ENCODE peak calls at places on chromosomes 5 and 9, in five cellular contexts. F is HCT116, M is GM12878, J is HepG2, H is K562. T is an unnamed sample. For H3K79me2, the result is how much of the 10 kb centered on the place peaks cover.

GRCh38 chr5:159764283-159764927 is 151.9 kb upstream of the ADRA1B start:
- DNase-seq in F (no peak), M (no peak), J (no peak), H (no peak), T (no peak)

GRCh38 chr5:80105698-80106439 is 70.7 kb downstream of the THBS4 start:
- DNase-seq in F (no peak), M (no peak), J (peak), H (no peak), T (no peak)

GRCh38 chr9:37486616-37487544 is 1.1 kb downstream of the POLR1E start:
- DNase-seq in F (no peak), M (no peak), J (no peak), H (peak), T (peak)

GRCh38 chr9:37471942-37472679 is 6.9 kb upstream of the ZBTB5 start:
- DNase-seq in F (peak), M (no peak), J (peak), H (no peak), T (no peak)

GRCh38 chr9:130214921-130215320 is 42.7 kb downstream of the NCS1 start:
- DNase-seq in F (no peak), M (no peak), J (no peak), H (no peak), T (no peak)

GRCh38 chr5:133934822-133935793 is 33.3 kb downstream of the C5orf15 start:
- DNase-seq in F (no peak), M (no peak), J (no peak), H (no peak), T (no peak)

GRCh38 chr5:93186031-93186682 is 394.9 kb downstream of the NR2F1-AS1 start:
- DNase-seq in F (peak), M (no peak), J (no peak), H (no peak), T (no peak)

GRCh38 chr5:161630948-161631347 is 54.6 kb upstream of the GABRA6 start:
- DNase-seq in F (no peak), M (no peak), J (no peak), H (no peak), T (no peak)

GRCh38 chr9:135523521-135524129 is 2.4 kb downstream of the LCN1 start:
- DNase-seq in F (no peak), M (no peak), J (no peak), H (peak), T (no peak)

GRCh38 chr9:2966846-2967372 is 123.0 kb upstream of the PUM3 start:
- DNase-seq in F (no peak), M (no peak), J (no peak), H (no peak), T (no peak)

GRCh38 chr9:37290881-37291485 is 131.5 kb upstream of the GRHPR start:
- DNase-seq in F (peak), M (no peak), J (no peak), H (no peak), T (no peak)

GRCh38 chr5:34802834-34803563 is 36.0 kb upstream of the TTC23L start:
- DNase-seq in F (no peak), M (no peak), J (no peak), H (no peak), T (no peak)

GRCh38 chr9:35835216-35835604 is 6.2 kb downstream of the TMEM8B start:
- DNase-seq in F (no peak), M (no peak), J (no peak), H (peak), T (no peak)

GRCh38 chr5:136677219-136677618 is 311.9 kb upstream of the TRPC7 start:
- DNase-seq in F (no peak), M (no peak), J (no peak), H (no peak), T (no peak)

GRCh38 chr9:105608685-105609598 is 51.0 kb downstream of the FKTN start:
- DNase-seq in F (peak), M (peak), J (peak), H (peak), T (peak)

GRCh38 chr9:126673689-126674364 is 60.1 kb downstream of the LMX1B start:
- DNase-seq in F (no peak), M (no peak), J (peak), H (no peak), T (peak)

GRCh38 chr5:56094579-56095361 is 100.0 kb upstream of the IL6ST start:
- DNase-seq in F (no peak), M (no peak), J (no peak), H (no peak), T (no peak)

GRCh38 chr5:109769597-109770291 is 80.0 kb downstream of the MAN2A1 start:
- DNase-seq in F (no peak), M (no peak), J (no peak), H (no peak), T (no peak)

GRCh38 chr9:93680445-93681315 is 104.3 kb downstream of the PHF2 start:
- DNase-seq in F (no peak), M (no peak), J (no peak), H (no peak), T (peak)

GRCh38 chr5:101929628-101930027 is 366.5 kb downstream of the SLCO4C1 start:
- DNase-seq in F (no peak), M (no peak), J (no peak), H (no peak), T (no peak)

DNA sequence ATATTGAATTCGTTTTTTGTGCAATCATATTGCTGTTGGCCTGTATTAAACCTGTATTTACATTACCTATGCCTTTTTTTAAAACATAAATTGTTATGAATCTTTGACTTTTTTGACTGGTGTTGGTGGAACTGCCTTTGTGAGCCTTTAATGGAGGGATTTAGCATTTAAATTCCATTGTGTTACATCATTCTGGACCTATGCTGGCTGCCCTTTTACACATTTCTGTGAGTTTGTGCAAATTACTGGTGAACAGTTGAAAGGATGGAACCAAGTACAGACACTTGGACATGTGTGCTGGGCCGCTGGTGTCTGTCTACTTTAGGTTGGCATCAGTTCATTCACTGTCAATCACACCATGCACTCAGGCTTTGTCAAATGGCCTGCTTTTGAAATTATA is 3.4 kb downstream of the SNX18 start:
- DNase-seq in F (no peak), M (no peak), J (no peak), H (no peak), T (no peak)
- TF ChIP-seq YY1 in F (no peak), M (no peak), J (no peak), H (no peak), T (no peak)

DNA sequence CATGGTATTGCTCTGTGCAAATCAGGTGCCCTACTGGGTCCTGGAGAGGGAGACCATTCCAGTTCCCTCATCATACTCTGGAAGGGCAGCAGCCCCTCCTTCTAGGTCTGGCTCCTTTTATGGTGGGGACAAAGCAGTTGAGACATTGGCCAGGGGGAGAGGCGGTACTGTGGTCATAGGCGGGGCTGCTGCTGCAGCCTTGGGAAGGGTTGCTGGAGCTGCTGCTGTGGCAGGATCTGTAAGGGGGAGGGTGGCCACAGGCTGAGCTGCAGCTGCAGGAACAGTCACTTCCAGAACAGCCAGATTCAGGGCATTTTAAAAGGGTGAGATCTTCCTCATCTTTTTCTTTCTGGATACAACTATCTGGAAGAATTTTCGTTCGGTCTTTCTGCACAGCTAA is 233.0 kb upstream of the SGCD start:
- DNase-seq in F (no peak), M (no peak), J (no peak), H (no peak), T (no peak)
- TF ChIP-seq REST in F (no peak), M (no peak), J (no peak), H (no peak), T (no peak)

GRCh38 chr5:150361301-150361700 is 3.8 kb downstream of the TCOF1 start:
- DNase-seq in F (no peak), M (peak), J (no peak), H (no peak), T (no peak)
- H3K79me2 ChIP-seq in F (half or more), M (under half), J (under half), H (under half), T (under half)

GRCh38 chr5:19555876-19556275 is 432.1 kb downstream of the CDH18 start:
- DNase-seq in F (no peak), M (no peak), J (no peak), H (no peak), T (no peak)
- TF ChIP-seq YY1 in F (no peak), M (no peak), J (no peak), H (no peak), T (no peak)

GRCh38 chr9:100515578-100516494 is 42.9 kb downstream of the TMEFF1 start:
- DNase-seq in F (no peak), M (no peak), J (no peak), H (no peak), T (no peak)
- TF ChIP-seq REST in F (no peak), M (no peak), J (no peak), H (no peak), T (no peak)

GRCh38 chr5:66015296-66015960 is 89.1 kb downstream of the ERBIN start:
- DNase-seq in F (no peak), M (no peak), J (no peak), H (no peak), T (no peak)

GRCh38 chr5:66009277-66009676 is 82.9 kb downstream of the ERBIN start:
- DNase-seq in F (no peak), M (no peak), J (no peak), H (no peak), T (no peak)

GRCh38 chr5:66013906-66014305 is 87.5 kb downstream of the ERBIN start:
- DNase-seq in F (no peak), M (no peak), J (no peak), H (no peak), T (no peak)

GRCh38 chr5:66010476-66010875 is 84.1 kb downstream of the ERBIN start:
- DNase-seq in F (no peak), M (peak), J (no peak), H (no peak), T (no peak)

GRCh38 chr5:66012271-66012670 is 85.9 kb downstream of the ERBIN start:
- DNase-seq in F (no peak), M (peak), J (no peak), H (no peak), T (no peak)
- H3K79me2 ChIP-seq in F (under half), M (under half), J (under half), H (under half), T (half or more)

GRCh38 chr9:70110194-70111041 is 66.8 kb downstream of the MAMDC2 start:
- DNase-seq in F (no peak), M (no peak), J (no peak), H (no peak), T (no peak)
- TF ChIP-seq YY1 in F (no peak), M (no peak), J (no peak), H (no peak), T (no peak)

DNA sequence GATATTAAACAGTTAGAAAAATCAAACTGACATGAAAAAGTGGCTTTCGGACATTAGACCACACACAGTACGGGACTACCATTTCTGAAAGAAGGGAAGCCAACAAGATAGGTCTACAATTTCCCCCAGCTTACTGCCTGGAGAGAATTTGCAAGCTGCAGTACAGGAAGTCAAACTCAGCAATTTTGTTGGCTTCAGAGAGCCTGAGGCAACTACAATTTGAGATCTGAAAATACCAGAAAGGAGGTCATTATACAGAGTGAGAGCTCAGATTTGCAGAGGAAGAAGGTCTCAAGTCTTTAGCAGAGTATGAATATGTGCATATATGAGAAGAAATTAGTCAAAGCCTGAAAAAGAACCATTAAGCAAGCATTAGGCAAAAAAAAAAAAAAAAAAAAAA is 83.0 kb downstream of the OXCT1 start:
- DNase-seq in F (no peak), M (no peak), J (no peak), H (no peak), T (no peak)
- TF ChIP-seq REST in F (no peak), M (no peak), J (no peak), H (no peak), T (no peak)

T was measured in SK-N-SH.